ENCODE peak calls at places on chromosomes 1 and 21, in nine cellular contexts. E is astrocyte of the spinal cord, G is fibroblast of the aortic adventitia, B is fibroblast of lung, K is psoas muscle, F is esophagus muscularis mucosa, C is IMR-90, L is left ventricle myocardium inferior, H is PC-9. U is an unnamed sample.

GRCh38 chr1:228166170-228166936 is 749 bp downstream of the IBA57 start:
- DNase-seq in G (peak; percentile 49), H (peak; percentile 85), F (peak; percentile 94), E (peak; percentile 38), L (peak; percentile 65), C (peak; percentile 74), K (peak; percentile 71), B (peak; percentile 52), U (peak; percentile 68)

GRCh38 chr1:66489972-66490601 is 43.9 kb upstream of the SGIP1 start:
- DNase-seq in F (no peak), H (no peak), G (no peak), C (peak; percentile 22), E (no peak), K (no peak), B (no peak), L (no peak), U (no peak)

GRCh38 chr1:47934243-47934805 is 62.9 kb downstream of the TRABD2B start:
- DNase-seq in F (peak; percentile 96), L (peak; percentile 74), K (peak; percentile 80), C (no peak), B (no peak), G (peak; percentile 61), H (no peak), E (peak; percentile 8), U (no peak)

GRCh38 chr1:170682159-170682558 is 18.2 kb downstream of the PRRX1 start:
- DNase-seq in G (no peak), E (no peak), C (peak; percentile 72), H (no peak), L (no peak), K (no peak), F (no peak), B (peak; percentile 46), U (peak; percentile 65)

GRCh38 chr1:150613061-150613920 is 16.1 kb downstream of the ENSA start:
- DNase-seq in F (no peak), C (peak; percentile 98), B (peak; percentile 93), L (no peak), H (peak; percentile 86), K (no peak), E (peak; percentile 94), G (peak; percentile 88), U (peak; percentile 95)

GRCh38 chr1:8899046-8899445 is 20.6 kb upstream of the ENO1 start:
- DNase-seq in C (no peak), H (no peak), L (no peak), F (no peak), B (no peak), E (no peak), G (no peak), K (no peak), U (no peak)

GRCh38 chr21:44628707-44629391 is 2.0 kb downstream of the KRTAP10-9 start:
- DNase-seq in C (no peak), K (no peak), B (no peak), E (no peak), F (no peak), L (no peak), H (no peak), G (no peak), U (no peak)

GRCh38 chr1:9843576-9843945 is 19.8 kb upstream of the CLSTN1 start:
- DNase-seq in C (no peak), B (no peak), F (no peak), L (no peak), K (no peak), H (peak; percentile 75), G (no peak), E (no peak), U (no peak)

GRCh38 chr1:197919523-197920301 is 2.5 kb downstream of the LHX9 start:
- DNase-seq in F (no peak), H (no peak), L (no peak), G (no peak), B (no peak), K (no peak), C (no peak), E (no peak), U (no peak)

GRCh38 chr1:169909499-169909898 is 15.8 kb upstream of the SCYL3 start:
- DNase-seq in L (no peak), C (no peak), H (no peak), F (no peak), G (no peak), E (no peak), K (no peak), B (no peak), U (no peak)

GRCh38 chr1:108609483-108610066 is 49.7 kb downstream of the EEIG2 start:
- DNase-seq in C (no peak), F (no peak), B (no peak), L (no peak), K (no peak), E (no peak), G (peak; percentile 16), H (no peak), U (no peak)

GRCh38 chr21:16865612-16866011 is 647.2 kb upstream of the CXADR start:
- DNase-seq in K (no peak), L (no peak), F (no peak), B (no peak), C (peak; percentile 1), H (no peak), E (no peak), G (peak; percentile 1), U (no peak)

GRCh38 chr21:36710729-36711048 is 11.8 kb downstream of the SIM2 start:
- DNase-seq in K (no peak), E (no peak), G (no peak), B (no peak), C (no peak), L (no peak), H (no peak), F (no peak), U (no peak)

GRCh38 chr1:60866884-60867648 is 215.3 kb upstream of the NFIA start:
- DNase-seq in B (no peak), E (no peak), F (no peak), G (no peak), K (no peak), L (no peak), C (no peak), H (peak; percentile 75), U (no peak)

GRCh38 chr1:8283058-8283884 is 34.6 kb upstream of the SLC45A1 start:
- DNase-seq in B (no peak), F (no peak), G (no peak), H (no peak), K (no peak), L (peak; percentile 22), C (no peak), E (no peak), U (no peak)

GRCh38 chr1:147214842-147215539 is 10.1 kb downstream of the FMO5 start:
- DNase-seq in F (no peak), H (no peak), K (no peak), B (peak; percentile 9), C (no peak), G (no peak), E (no peak), L (no peak), U (peak; percentile 10)

GRCh38 chr1:192809286-192810252 is 730 bp downstream of the RGS2 start:
- DNase-seq in H (no peak), B (peak; percentile 68), F (no peak), C (peak; percentile 65), E (peak; percentile 69), G (peak; percentile 60), L (peak; percentile 25), K (peak; percentile 19), U (peak; percentile 62)

GRCh38 chr1:116878804-116879477 is 30.8 kb upstream of the PTGFRN start:
- DNase-seq in G (peak; percentile 78), C (peak; percentile 17), B (peak; percentile 80), F (no peak), L (peak; percentile 52), E (peak; percentile 64), K (peak; percentile 25), H (peak; percentile 33), U (peak; percentile 62)

GRCh38 chr1:156123356-156124196 is 9.1 kb downstream of the LMNA start:
- DNase-seq in C (peak; percentile 98), H (peak; percentile 94), B (peak; percentile 97), F (peak; percentile 99), G (peak; percentile 98), K (peak; percentile 97), E (peak; percentile 99), L (peak; percentile 96), U (peak; percentile 99)
- TF ChIP-seq CTCF in C (peak; percentile 38), H (peak; percentile 42), B (peak; percentile 30), F (peak; percentile 23), G (peak; percentile 45), K (peak; percentile 44), E (peak; percentile 38), L (peak; percentile 19), U (peak; percentile 36)

DNA sequence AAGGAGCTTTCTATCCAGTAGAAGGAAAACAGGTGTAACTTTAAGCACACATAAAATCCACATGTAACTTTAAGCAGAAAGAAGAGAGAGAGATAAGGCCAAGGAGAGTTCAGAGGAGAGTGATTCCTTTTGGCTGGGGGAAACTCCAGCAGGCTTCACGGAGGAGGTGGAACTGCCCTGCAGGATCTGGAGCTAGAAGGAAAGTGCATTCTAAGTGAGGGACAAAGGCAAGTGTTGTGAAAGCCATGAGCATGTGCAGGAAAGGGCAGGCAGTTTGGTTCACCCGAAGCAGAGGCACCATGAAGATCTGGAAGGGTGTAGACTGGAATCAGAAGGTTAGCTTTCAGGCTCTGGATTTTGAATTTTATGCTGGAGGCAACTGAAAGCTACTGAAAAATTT is 46.3 kb downstream of the GADD45A start:
- DNase-seq in H (peak; percentile 25), B (no peak), L (no peak), G (no peak), F (no peak), K (no peak), C (no peak), E (no peak), U (no peak)
- H3K4me3 ChIP-seq in H (no peak overlapping the region), B (no peak overlapping the region), L (no peak overlapping the region), G (no peak overlapping the region), F (no peak overlapping the region), K (no peak overlapping the region), C (no peak overlapping the region), E (no peak overlapping the region), U (no peak overlapping the region)

GRCh38 chr1:6080469-6080868 is 34.8 kb downstream of the KCNAB2 start:
- DNase-seq in L (no peak), H (no peak), F (no peak), C (no peak), G (no peak), E (no peak), K (no peak), B (no peak), U (no peak)
- TF ChIP-seq CTCF in L (peak; percentile 56), H (peak; percentile 34), F (no peak), C (peak; percentile 15), G (no peak), E (peak; percentile 31), K (no peak), B (peak; percentile 30), U (peak; percentile 16)

DNA sequence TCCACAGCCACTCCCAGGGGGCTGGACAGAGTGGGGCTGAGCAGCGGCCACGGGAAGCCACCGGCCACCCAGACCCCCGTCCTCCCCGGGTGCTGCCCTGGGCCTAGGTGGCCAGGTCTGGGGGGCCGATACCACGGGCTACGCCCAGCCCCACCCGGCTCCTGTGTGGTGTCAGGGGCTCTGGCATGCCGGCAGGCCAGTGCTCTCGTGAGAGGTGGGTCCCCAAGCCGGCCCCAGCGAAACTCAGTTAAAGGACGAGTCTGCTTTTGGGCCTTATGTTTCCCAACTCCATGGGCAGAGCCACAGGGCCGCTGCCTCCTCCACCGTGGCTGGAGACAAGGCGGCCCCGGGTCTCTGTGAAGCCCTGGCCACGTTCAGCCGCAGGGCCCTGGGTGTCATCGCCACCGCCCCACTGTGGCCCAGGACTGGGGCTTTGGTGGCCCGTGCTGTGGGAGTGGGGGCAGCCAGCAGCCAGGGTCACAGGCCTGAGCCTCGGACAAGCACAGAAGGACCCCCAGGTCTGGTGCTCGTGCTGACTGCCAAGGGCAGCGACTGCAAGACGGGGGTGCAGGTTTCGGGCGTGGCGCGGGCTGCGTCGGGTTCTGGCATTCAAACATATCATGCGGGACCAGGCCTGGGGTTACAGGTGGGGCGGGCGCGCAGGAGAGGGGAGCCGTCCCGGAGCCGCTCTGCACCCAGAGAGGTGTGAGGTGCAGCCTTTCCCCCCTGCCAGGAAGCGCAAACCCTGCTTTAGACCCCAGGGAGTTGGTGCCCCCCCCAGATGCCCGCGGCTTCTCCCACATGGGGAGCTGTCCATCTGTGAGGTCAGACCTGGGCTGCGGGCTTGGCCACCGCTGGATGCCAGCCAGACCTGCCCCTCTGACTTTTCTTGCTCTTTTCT is 11.9 kb upstream of the C1orf159 start:
- DNase-seq in F (no peak), L (no peak), E (no peak), B (no peak), G (no peak), H (no peak), C (no peak), K (no peak), U (no peak)
- H3K4me3 ChIP-seq in F (no peak overlapping the region), L (no peak overlapping the region), E (no peak overlapping the region), B (no peak overlapping the region), G (no peak overlapping the region), H (no peak overlapping the region), C (no peak overlapping the region), K (no peak overlapping the region), U (no peak overlapping the region)